ENCODE peak calls at places on chromosomes 11 and 22, in five cellular contexts. One of them, this sample, is unnamed.

GRCh38 chr22:20199413-20199842 is 48.6 kb upstream of the CCDC188 start:
- DNase-seq in heart left ventricle: no peak
- DNase-seq in prostate gland: no peak
- DNase-seq in transverse colon: no peak
- DNase-seq in HepG2: no peak
- DNase-seq in this sample: no peak

GRCh38 chr11:4543561-4543960 is 1.4 kb upstream of the OR52M1 start:
- DNase-seq in heart left ventricle: no peak
- DNase-seq in prostate gland: no peak
- DNase-seq in transverse colon: no peak
- DNase-seq in HepG2: no peak
- DNase-seq in this sample: no peak

GRCh38 chr11:16981651-16982194 is 32.5 kb downstream of the PLEKHA7 start:
- DNase-seq in heart left ventricle: no peak
- DNase-seq in prostate gland: no peak
- DNase-seq in transverse colon: no peak
- DNase-seq in HepG2: peak
- DNase-seq in this sample: peak

GRCh38 chr11:130580372-130580771 is 131.9 kb downstream of the ADAMTS15 start:
- DNase-seq in heart left ventricle: peak
- DNase-seq in prostate gland: no peak
- DNase-seq in transverse colon: no peak
- DNase-seq in HepG2: no peak
- DNase-seq in this sample: no peak

GRCh38 chr11:1727088-1727690 is 23.2 kb downstream of the IFITM10 start:
- DNase-seq in heart left ventricle: no peak
- DNase-seq in prostate gland: no peak
- DNase-seq in transverse colon: no peak
- DNase-seq in HepG2: no peak
- DNase-seq in this sample: no peak

GRCh38 chr11:102007567-102008437 is 39.4 kb upstream of the CFAP300 start:
- DNase-seq in heart left ventricle: no peak
- DNase-seq in prostate gland: peak
- DNase-seq in transverse colon: peak
- DNase-seq in HepG2: peak
- DNase-seq in this sample: peak

GRCh38 chr11:81192516-81192915 is 1541.1 kb downstream of the FAM181B start:
- DNase-seq in heart left ventricle: no peak
- DNase-seq in prostate gland: no peak
- DNase-seq in transverse colon: no peak
- DNase-seq in HepG2: no peak
- DNase-seq in this sample: no peak

GRCh38 chr11:3723014-3723708 is 52.0 kb upstream of the CHRNA10 start:
- DNase-seq in heart left ventricle: no peak
- DNase-seq in prostate gland: no peak
- DNase-seq in transverse colon: no peak
- DNase-seq in HepG2: no peak
- DNase-seq in this sample: no peak

GRCh38 chr11:111694851-111695250 is 71.3 kb downstream of the PPP2R1B start:
- DNase-seq in heart left ventricle: no peak
- DNase-seq in prostate gland: no peak
- DNase-seq in transverse colon: no peak
- DNase-seq in HepG2: no peak
- DNase-seq in this sample: no peak

GRCh38 chr11:74683279-74683871 is 47.9 kb downstream of the CHRDL2 start:
- DNase-seq in heart left ventricle: no peak
- DNase-seq in prostate gland: peak
- DNase-seq in transverse colon: peak
- DNase-seq in HepG2: no peak
- DNase-seq in this sample: peak

GRCh38 chr11:121066623-121067022 is 34.4 kb upstream of the TECTA start:
- DNase-seq in heart left ventricle: no peak
- DNase-seq in prostate gland: no peak
- DNase-seq in transverse colon: no peak
- DNase-seq in HepG2: no peak
- DNase-seq in this sample: no peak

GRCh38 chr11:20337526-20338154 is 25.9 kb upstream of the HTATIP2 start:
- DNase-seq in heart left ventricle: no peak
- DNase-seq in prostate gland: no peak
- DNase-seq in transverse colon: peak
- DNase-seq in HepG2: peak
- DNase-seq in this sample: no peak

GRCh38 chr22:30290679-30291333 is 1.5 kb upstream of the CASTOR1 start:
- DNase-seq in heart left ventricle: peak
- DNase-seq in prostate gland: peak
- DNase-seq in transverse colon: peak
- DNase-seq in HepG2: peak
- DNase-seq in this sample: peak

GRCh38 chr11:45885921-45886721 is 670 bp downstream of the MAPK8IP1 start:
- DNase-seq in heart left ventricle: no peak
- DNase-seq in prostate gland: no peak
- DNase-seq in transverse colon: no peak
- DNase-seq in HepG2: no peak
- DNase-seq in this sample: no peak

GRCh38 chr11:114250993-114251796 is 45.0 kb upstream of the NNMT start:
- DNase-seq in heart left ventricle: no peak
- DNase-seq in prostate gland: no peak
- DNase-seq in transverse colon: no peak
- DNase-seq in HepG2: no peak
- DNase-seq in this sample: no peak

GRCh38 chr11:126284829-126285228 is 1.9 kb downstream of the TIRAP start:
- DNase-seq in heart left ventricle: no peak
- DNase-seq in prostate gland: no peak
- DNase-seq in transverse colon: peak
- DNase-seq in HepG2: peak
- DNase-seq in this sample: peak

GRCh38 chr22:31098633-31099110 is 8.7 kb downstream of the SELENOM start:
- DNase-seq in heart left ventricle: no peak
- DNase-seq in prostate gland: no peak
- DNase-seq in transverse colon: peak
- DNase-seq in HepG2: no peak
- DNase-seq in this sample: no peak

GRCh38 chr11:11584446-11584810 is 37.4 kb downstream of the GALNT18 start:
- DNase-seq in heart left ventricle: no peak
- DNase-seq in prostate gland: no peak
- DNase-seq in transverse colon: no peak
- DNase-seq in HepG2: no peak
- DNase-seq in this sample: peak

GRCh38 chr11:12133539-12134238 is 23.3 kb downstream of the MICAL2 start:
- DNase-seq in heart left ventricle: no peak
- DNase-seq in prostate gland: no peak
- DNase-seq in transverse colon: no peak
- DNase-seq in HepG2: no peak
- DNase-seq in this sample: no peak

GRCh38 chr11:128757886-128758612 is 64.2 kb downstream of the FLI1 start:
- DNase-seq in heart left ventricle: no peak
- DNase-seq in prostate gland: no peak
- DNase-seq in transverse colon: peak
- DNase-seq in HepG2: no peak
- DNase-seq in this sample: no peak

GRCh38 chr11:128759168-128759567 is 65.3 kb downstream of the FLI1 start:
- DNase-seq in heart left ventricle: no peak
- DNase-seq in prostate gland: no peak
- DNase-seq in transverse colon: no peak
- DNase-seq in HepG2: no peak
- DNase-seq in this sample: no peak

GRCh38 chr11:128757235-128757711 is 63.4 kb downstream of the FLI1 start:
- DNase-seq in heart left ventricle: peak
- DNase-seq in prostate gland: no peak
- DNase-seq in transverse colon: peak
- DNase-seq in HepG2: no peak
- DNase-seq in this sample: no peak

GRCh38 chr11:128761339-128761738 is 67.5 kb downstream of the FLI1 start:
- DNase-seq in heart left ventricle: no peak
- DNase-seq in prostate gland: no peak
- DNase-seq in transverse colon: no peak
- DNase-seq in HepG2: no peak
- DNase-seq in this sample: no peak

GRCh38 chr11:128759597-128759996 is 65.7 kb downstream of the FLI1 start:
- DNase-seq in heart left ventricle: no peak
- DNase-seq in prostate gland: no peak
- DNase-seq in transverse colon: no peak
- DNase-seq in HepG2: no peak
- DNase-seq in this sample: no peak
- TF ChIP-seq POLR2A in heart left ventricle: no peak
- TF ChIP-seq POLR2A in prostate gland: no peak
- TF ChIP-seq POLR2A in transverse colon: no peak
- TF ChIP-seq POLR2A in HepG2: no peak
- TF ChIP-seq POLR2A in this sample: no peak

DNA sequence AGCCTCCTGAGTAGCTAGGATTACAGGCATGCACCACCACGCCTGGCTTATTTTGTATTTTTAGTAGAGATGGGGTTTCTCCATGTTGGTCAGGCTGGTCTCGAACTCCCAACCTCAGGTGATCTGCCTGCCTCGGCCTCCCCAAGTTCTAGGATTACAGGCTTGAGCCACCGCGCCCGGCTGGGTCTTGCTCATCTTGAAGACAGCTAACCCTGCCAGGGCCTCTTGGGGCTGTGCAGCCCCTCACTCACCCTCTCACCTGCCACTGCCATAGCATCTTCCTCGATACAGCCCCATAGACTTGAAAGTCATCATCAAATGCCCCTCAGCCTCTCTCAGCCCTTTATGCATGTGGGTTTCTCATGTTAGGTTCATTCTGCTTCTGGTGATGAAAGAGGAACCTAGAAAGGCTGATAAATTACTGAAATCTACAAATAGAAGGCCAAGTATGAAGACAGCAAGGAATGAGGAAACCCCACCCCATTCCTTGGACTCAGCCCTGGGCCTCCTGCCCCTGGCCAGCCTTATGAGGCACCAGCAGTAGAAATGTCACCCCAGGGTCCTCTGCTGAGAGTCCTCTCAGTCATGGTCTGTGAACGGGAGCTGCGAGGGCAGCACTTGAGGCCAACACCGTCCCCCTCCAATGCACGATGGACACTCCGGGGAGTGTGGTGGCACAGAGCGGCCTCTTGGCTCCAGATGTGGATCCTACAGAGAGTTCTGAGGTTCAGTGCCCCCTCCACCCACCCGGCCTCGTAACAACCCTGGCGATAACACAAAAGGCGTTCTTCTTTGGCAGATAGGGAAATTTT is 24.8 kb downstream of the SCGB1A1 start:
- DNase-seq in heart left ventricle: no peak
- DNase-seq in prostate gland: no peak
- DNase-seq in transverse colon: no peak
- DNase-seq in HepG2: no peak
- DNase-seq in this sample: peak
- H3K4me3 ChIP-seq in heart left ventricle: peak
- H3K4me3 ChIP-seq in prostate gland: no peak
- H3K4me3 ChIP-seq in transverse colon: no peak
- H3K4me3 ChIP-seq in HepG2: no peak
- H3K4me3 ChIP-seq in this sample: peak

DNA sequence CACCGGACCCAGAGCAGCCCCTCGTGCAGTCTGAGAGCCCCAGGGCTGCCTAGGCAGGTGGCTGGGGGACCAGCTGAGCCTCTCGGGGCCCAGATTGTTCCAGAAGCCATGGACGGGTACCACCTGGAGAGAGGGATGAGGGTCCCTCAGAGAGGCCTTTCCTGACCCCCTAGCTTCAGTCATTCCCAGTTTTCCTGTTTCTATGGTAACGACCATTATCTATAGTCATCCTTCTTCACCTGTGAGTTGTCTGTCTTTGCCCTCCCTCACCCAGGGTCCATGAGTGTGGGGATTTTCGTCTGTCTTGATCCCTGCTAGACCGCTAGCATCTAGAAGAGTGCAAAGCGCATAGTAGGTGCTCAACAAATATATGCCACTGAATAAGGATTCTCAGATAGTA is 76.3 kb upstream of the TCF20 start:
- DNase-seq in heart left ventricle: no peak
- DNase-seq in prostate gland: no peak
- DNase-seq in transverse colon: no peak
- DNase-seq in HepG2: no peak
- DNase-seq in this sample: no peak
- TF ChIP-seq POLR2A in heart left ventricle: no peak
- TF ChIP-seq POLR2A in prostate gland: no peak
- TF ChIP-seq POLR2A in transverse colon: no peak
- TF ChIP-seq POLR2A in HepG2: no peak
- TF ChIP-seq POLR2A in this sample: no peak

DNA sequence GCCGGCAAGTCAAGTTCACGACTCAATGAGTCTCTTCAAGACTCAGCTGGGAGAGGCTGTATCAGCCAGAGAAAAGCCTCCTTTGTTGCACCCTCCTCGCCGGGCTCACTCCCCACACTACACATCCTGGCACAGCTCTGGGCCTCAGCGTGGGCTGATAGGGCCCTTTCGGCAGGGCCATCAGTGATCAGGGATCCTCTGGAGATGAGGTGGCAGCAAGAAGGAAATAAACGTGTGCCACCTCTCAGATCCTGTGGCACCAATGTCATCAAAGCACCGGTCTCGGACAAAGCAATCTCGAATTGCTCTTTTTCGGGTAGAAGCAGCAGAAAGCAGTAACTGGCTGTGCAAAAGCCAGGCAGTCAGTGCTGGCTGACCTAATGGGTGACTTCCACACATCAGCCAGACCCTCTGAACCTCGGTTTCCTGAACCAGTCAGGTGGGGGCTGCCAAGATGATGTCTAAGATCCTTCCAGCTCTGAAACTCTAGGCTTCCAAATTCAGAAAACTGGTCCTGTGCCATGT is 2.1 kb downstream of the EHD1 start:
- DNase-seq in heart left ventricle: no peak
- DNase-seq in prostate gland: no peak
- DNase-seq in transverse colon: no peak
- DNase-seq in HepG2: no peak
- DNase-seq in this sample: no peak
- H3K4me3 ChIP-seq in heart left ventricle: peak
- H3K4me3 ChIP-seq in prostate gland: peak
- H3K4me3 ChIP-seq in transverse colon: peak
- H3K4me3 ChIP-seq in HepG2: peak
- H3K4me3 ChIP-seq in this sample: no peak

GRCh38 chr11:134365011-134365925 is 33.5 kb downstream of the GLB1L2 start:
- DNase-seq in heart left ventricle: no peak
- DNase-seq in prostate gland: no peak
- DNase-seq in transverse colon: no peak
- DNase-seq in HepG2: no peak
- DNase-seq in this sample: peak
- TF ChIP-seq POLR2A in heart left ventricle: no peak
- TF ChIP-seq POLR2A in prostate gland: no peak
- TF ChIP-seq POLR2A in transverse colon: no peak
- TF ChIP-seq POLR2A in HepG2: no peak
- TF ChIP-seq POLR2A in this sample: no peak

GRCh38 chr11:58801974-58802545 is 42.4 kb downstream of the GLYATL2 start:
- DNase-seq in heart left ventricle: no peak
- DNase-seq in prostate gland: no peak
- DNase-seq in transverse colon: no peak
- DNase-seq in HepG2: no peak
- DNase-seq in this sample: no peak
- H3K4me3 ChIP-seq in heart left ventricle: no peak
- H3K4me3 ChIP-seq in prostate gland: no peak
- H3K4me3 ChIP-seq in transverse colon: no peak
- H3K4me3 ChIP-seq in HepG2: no peak
- H3K4me3 ChIP-seq in this sample: no peak